ENCODE peak calls at places on chromosomes 1 and 21, in four cellular contexts. N is AG10803, V is GM12878, Z is osteoblast. O is an unnamed sample.

GRCh38 chr1:24735619-24736375 is 9.4 kb upstream of the CLIC4 start:
- DNase-seq in V (no peak), Z (peak; percentile 46), N (peak; percentile 74), O (peak; percentile 39)

GRCh38 chr1:47023268-47024137 is at the start of gene CYP4X1:
- DNase-seq in N (no peak), Z (peak; percentile 45), V (no peak), O (peak; percentile 23)

GRCh38 chr1:152461544-152461943 is 47.5 kb upstream of the CRNN start:
- DNase-seq in Z (peak; percentile 82), V (no peak), N (peak; percentile 75), O (peak; percentile 81)

GRCh38 chr1:86156571-86157455 is at the start of gene COL24A1:
- DNase-seq in Z (peak; percentile 92), V (no peak), N (peak; percentile 31), O (peak; percentile 55)

GRCh38 chr1:183209533-183210158 is 23.6 kb downstream of the LAMC2 start:
- DNase-seq in Z (peak; percentile 94), N (peak; percentile 84), V (no peak), O (peak; percentile 77)

GRCh38 chr1:227343201-227343600 is 24.9 kb upstream of the CDC42BPA start:
- DNase-seq in N (peak; percentile 59), Z (no peak), V (no peak), O (no peak)

GRCh38 chr1:25774921-25775774 is 24.8 kb upstream of the SELENON start:
- DNase-seq in Z (peak; percentile 49), N (no peak), V (peak; percentile 5), O (no peak)

GRCh38 chr1:85344256-85344694 is 67.8 kb upstream of the BCL10 start:
- DNase-seq in Z (peak; percentile 48), V (no peak), N (peak; percentile 64), O (peak; percentile 82)

GRCh38 chr1:24828887-24829192 is 83.6 kb downstream of the CLIC4 start:
- DNase-seq in Z (no peak), V (no peak), N (no peak), O (no peak)

GRCh38 chr21:29523646-29524045 is 224.9 kb downstream of the BACH1 start:
- DNase-seq in Z (no peak), V (no peak), N (peak; percentile 78), O (peak; percentile 42)

GRCh38 chr1:61284933-61285332 is 202.6 kb downstream of the NFIA start:
- DNase-seq in V (no peak), N (no peak), Z (no peak), O (no peak)

GRCh38 chr21:16169102-16169511 is 439.3 kb downstream of the USP25 start:
- DNase-seq in N (peak; percentile 64), Z (no peak), V (no peak), O (no peak)

GRCh38 chr1:112502827-112503226 is 5.9 kb upstream of the WNT2B start:
- DNase-seq in N (peak; percentile 61), Z (peak; percentile 80), V (no peak), O (no peak)

GRCh38 chr1:156677616-156678596 is 699 bp upstream of the NES start:
- DNase-seq in V (no peak), Z (peak; percentile 98), N (peak; percentile 81), O (peak; percentile 87)
- H3K4me3 ChIP-seq in V (no peak overlapping the region), Z (peak overlapping the region; percentile 68), N (peak overlapping the region; percentile 33), O (peak overlapping the region; percentile 35)

GRCh38 chr1:109603229-109603628 is 16.2 kb downstream of the GNAT2 start:
- DNase-seq in V (no peak), Z (no peak), N (no peak), O (no peak)

GRCh38 chr1:109595540-109595939 is 23.9 kb downstream of the GNAT2 start:
- DNase-seq in Z (no peak), N (peak; percentile 70), V (no peak), O (peak; percentile 58)

GRCh38 chr1:109598156-109598555 is 21.3 kb downstream of the GNAT2 start:
- DNase-seq in N (no peak), V (no peak), Z (no peak), O (no peak)

GRCh38 chr1:109598655-109599054 is 20.8 kb downstream of the GNAT2 start:
- DNase-seq in Z (no peak), V (no peak), N (no peak), O (no peak)
- TF ChIP-seq CTCF in Z (peak; percentile 20), V (peak; percentile 9), N (peak; percentile 13), O (no peak)

GRCh38 chr1:199866210-199866617 is 161.3 kb upstream of the NR5A2 start:
- DNase-seq in V (no peak), N (no peak), Z (no peak), O (no peak)
- H3K4me3 ChIP-seq in V (no peak overlapping the region), N (no peak overlapping the region), Z (no peak overlapping the region), O (no peak overlapping the region)

DNA sequence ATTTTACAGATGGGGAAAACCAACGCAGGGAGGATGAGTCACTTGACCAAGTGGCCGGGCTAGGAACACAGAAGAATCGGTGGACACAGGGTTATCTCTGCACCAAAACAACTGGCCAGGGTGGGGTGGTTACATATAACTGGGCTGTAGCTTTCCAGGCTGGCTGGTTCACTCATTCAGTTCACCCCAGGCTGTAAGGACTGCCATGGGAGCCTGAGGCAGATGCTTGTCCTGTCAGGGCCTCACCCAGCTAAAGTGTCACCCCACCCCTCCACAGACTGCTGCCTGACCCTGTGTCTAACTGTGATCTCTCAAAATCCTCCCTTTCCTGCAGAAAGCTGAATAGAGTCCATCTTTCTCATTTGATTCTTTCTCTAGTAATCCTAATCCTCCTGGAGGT is 387.3 kb downstream of the RYR2 start:
- DNase-seq in Z (no peak), V (no peak), N (no peak), O (no peak)
- TF ChIP-seq CTCF in Z (no peak), V (no peak), N (no peak), O (no peak)

GRCh38 chr1:223142269-223142668 is 779 bp downstream of the TLR5 start:
- DNase-seq in N (no peak), V (no peak), Z (no peak), O (no peak)
- H3K4me3 ChIP-seq in N (no peak overlapping the region), V (no peak overlapping the region), Z (no peak overlapping the region), O (no peak overlapping the region)

GRCh38 chr21:32359719-32360260 is 33.0 kb downstream of the URB1 start:
- DNase-seq in Z (no peak), N (peak; percentile 15), V (no peak), O (no peak)
- TF ChIP-seq CTCF in Z (peak; percentile 31), N (peak; percentile 44), V (peak; percentile 8), O (peak; percentile 29)

DNA sequence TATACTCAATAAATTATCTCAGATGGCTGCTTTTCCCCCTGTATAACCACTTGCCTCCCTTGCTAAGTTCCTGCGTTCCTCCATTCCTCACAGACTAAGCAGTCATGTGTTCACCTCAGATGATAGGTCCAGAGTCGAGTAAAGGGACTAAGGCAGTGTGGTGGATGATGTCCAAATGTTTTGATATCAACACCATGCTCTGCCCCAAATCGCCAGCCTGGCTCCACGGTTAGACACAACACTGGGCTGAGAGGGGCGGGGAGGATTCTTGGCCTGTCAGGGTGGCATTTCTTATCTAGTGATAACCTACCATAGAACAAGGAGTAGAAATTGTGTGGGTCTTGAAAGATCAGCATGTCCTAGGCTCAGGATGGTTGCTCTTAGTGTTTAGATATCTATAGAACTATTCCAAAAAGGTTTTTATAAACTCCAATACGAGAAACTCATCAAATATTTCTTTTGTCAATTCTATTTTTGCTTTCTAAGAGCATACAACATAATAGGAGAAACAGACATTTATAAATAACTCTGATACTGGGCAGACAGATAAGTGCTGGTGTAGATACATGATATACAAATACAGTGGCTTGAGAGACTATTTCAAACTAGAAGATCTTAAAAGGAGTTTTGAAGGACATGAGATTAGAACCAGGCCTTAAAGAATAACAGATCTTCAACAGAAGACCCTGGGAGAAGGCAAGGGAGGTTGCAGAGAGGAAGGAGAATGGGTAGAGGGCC is 21.5 kb downstream of the GJA5 start:
- DNase-seq in V (no peak), Z (no peak), N (no peak), O (no peak)
- H3K4me3 ChIP-seq in V (no peak overlapping the region), Z (no peak overlapping the region), N (no peak overlapping the region), O (no peak overlapping the region)

DNA sequence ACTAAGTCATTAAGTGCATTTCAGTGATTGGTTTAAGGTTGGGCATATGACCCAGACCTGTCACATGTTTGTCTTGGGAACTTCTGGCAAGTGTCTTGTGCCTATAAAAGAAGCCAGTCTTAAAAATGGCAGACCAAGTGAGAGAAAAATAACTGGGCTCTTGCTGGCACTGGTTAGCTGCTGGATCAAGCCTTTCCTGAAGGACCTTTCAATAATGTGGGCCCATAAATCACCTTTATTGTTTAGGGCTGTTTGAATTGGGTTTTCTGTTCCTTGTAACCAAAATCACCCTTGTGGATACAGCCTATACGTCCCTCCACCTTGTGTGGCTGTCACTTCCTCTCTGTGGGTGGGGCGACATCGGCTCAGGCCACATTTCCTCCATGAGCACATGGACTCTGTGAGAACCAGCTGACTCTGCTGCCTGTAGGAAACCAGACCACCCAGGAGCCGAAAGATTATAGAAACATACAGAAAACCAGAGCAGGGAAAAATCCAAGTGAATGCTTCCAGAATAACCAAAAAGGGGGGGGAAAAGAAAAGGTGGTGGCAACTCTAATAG is 25.6 kb upstream of the WNT4 start:
- DNase-seq in Z (no peak), V (no peak), N (no peak), O (no peak)
- TF ChIP-seq CTCF in Z (no peak), V (no peak), N (no peak), O (no peak)

O was measured in cardiac fibroblast.